ENCODE peak calls at places on chromosomes 5 and 9, in six cellular contexts. V, I, W, P, G and R are unnamed samples.

GRCh38 chr9:86585422-86586143 is 231.4 kb upstream of the TUT7 start:
- DNase-seq in V (no peak), W (no peak), P (peak), G (no peak), I (no peak), R (peak)

GRCh38 chr5:150514708-150515211 is 6.8 kb downstream of the NDST1 start:
- DNase-seq in V (no peak), G (no peak), W (peak), P (no peak), I (no peak), R (no peak)

GRCh38 chr5:33231935-33232334 is 208.8 kb upstream of the TARS1 start:
- DNase-seq in V (no peak), I (no peak), G (no peak), W (no peak), P (no peak), R (no peak)

GRCh38 chr5:58454025-58454424 is 5.9 kb downstream of the PLK2 start:
- DNase-seq in G (no peak), P (no peak), I (no peak), W (no peak), V (no peak), R (no peak)

GRCh38 chr5:153711755-153712154 is 221.3 kb downstream of the GRIA1 start:
- DNase-seq in W (no peak), G (no peak), P (no peak), I (no peak), V (no peak), R (no peak)

GRCh38 chr5:6766558-6767191 is 53.4 kb downstream of the TENT4A start:
- DNase-seq in V (peak), W (peak), P (peak), I (peak), G (no peak), R (peak)

GRCh38 chr5:143258559-143259253 is 144.8 kb downstream of the NR3C1 start:
- DNase-seq in I (no peak), W (no peak), P (no peak), G (no peak), V (no peak), R (no peak)

GRCh38 chr5:53130206-53130605 is 20.6 kb upstream of the MOCS2 start:
- DNase-seq in P (no peak), I (no peak), W (no peak), G (no peak), V (no peak), R (no peak)

GRCh38 chr5:125295405-125295872 is 549.0 kb upstream of the ZNF608 start:
- DNase-seq in W (no peak), P (no peak), G (no peak), V (no peak), I (no peak), R (no peak)

GRCh38 chr5:149519624-149520023 is 31.6 kb downstream of the CSNK1A1 start:
- DNase-seq in P (no peak), G (no peak), I (no peak), V (no peak), W (no peak), R (no peak)

GRCh38 chr5:140321796-140322195 is 18.9 kb upstream of the PFDN1 start:
- DNase-seq in W (no peak), I (no peak), P (no peak), V (no peak), G (no peak), R (no peak)

GRCh38 chr5:172074896-172075295 is 68.5 kb upstream of the FBXW11 start:
- DNase-seq in W (no peak), G (no peak), P (no peak), I (no peak), V (no peak), R (no peak)

GRCh38 chr9:129347323-129348120 is 169.5 kb upstream of the IER5L start:
- DNase-seq in P (no peak), W (peak), V (no peak), I (no peak), G (no peak), R (no peak)

GRCh38 chr9:133135193-133135745 is 14.2 kb upstream of the RALGDS start:
- DNase-seq in G (no peak), I (peak), P (no peak), V (peak), W (peak), R (peak)

GRCh38 chr5:65828507-65828906 is 97.9 kb upstream of the ERBIN start:
- DNase-seq in I (no peak), V (no peak), G (no peak), P (no peak), W (no peak), R (no peak)

GRCh38 chr5:179795049-179795862 is 1.5 kb downstream of the LTC4S start:
- DNase-seq in G (peak), I (no peak), V (no peak), P (no peak), W (no peak), R (no peak)

GRCh38 chr5:124478139-124478737 is 268.2 kb downstream of the ZNF608 start:
- DNase-seq in W (no peak), G (no peak), P (no peak), I (no peak), V (no peak), R (no peak)

GRCh38 chr5:72256536-72256935 is 63.5 kb downstream of the MRPS27 start:
- DNase-seq in P (no peak), G (no peak), V (no peak), W (no peak), I (no peak), R (no peak)

GRCh38 chr9:84871983-84872382 is 202.5 kb downstream of the NTRK2 start:
- DNase-seq in W (no peak), P (no peak), V (no peak), I (no peak), G (no peak), R (no peak)

GRCh38 chr9:12862596-12862995 is 87.8 kb downstream of the LURAP1L start:
- DNase-seq in P (no peak), V (no peak), I (no peak), W (no peak), G (no peak), R (no peak)

GRCh38 chr9:99114846-99115500 is 10.1 kb downstream of the TGFBR1 start:
- DNase-seq in P (peak), I (no peak), W (no peak), G (no peak), V (no peak), R (no peak)

GRCh38 chr9:96367943-96368342 is 15.6 kb downstream of the SLC35D2 start:
- DNase-seq in V (no peak), I (no peak), P (no peak), G (no peak), W (no peak), R (no peak)

GRCh38 chr5:94870496-94871214 is 252.2 kb downstream of the SLF1 start:
- DNase-seq in P (no peak), I (no peak), V (no peak), W (no peak), G (peak), R (no peak)

GRCh38 chr9:38687389-38687842 is 32.5 kb downstream of the FAM240B start:
- DNase-seq in W (no peak), V (peak), P (no peak), G (no peak), I (peak), R (peak)